ENCODE peak calls at places on chromosomes 4 and X, in nine cellular contexts. One of them, this sample, is unnamed.

GRCh38 chr4:83308672-83309071 is 24.1 kb upstream of the COQ2 start:
- DNase-seq in HT1080: no peak
- DNase-seq in GM20000: no peak
- DNase-seq in pulmonary artery endothelial cell: no peak
- DNase-seq in HCT116: no peak
- DNase-seq in NCI-H1105: no peak
- DNase-seq in activated CD4-positive, alpha-beta T cell treated with anti-CD3 and anti-CD28 coated beads, Interleukin-2, amount 10 ng/mL, durations not matched to agents 7 days and 5 days: no peak
- DNase-seq in erythroblast: no peak
- DNase-seq in NCI-H1092 treated with DMSO at 0.1 percent for 48 hours: no peak
- DNase-seq in this sample: no peak

GRCh38 chr4:157012781-157013180 is 41.2 kb upstream of the PDGFC start:
- DNase-seq in erythroblast: no peak
- DNase-seq in pulmonary artery endothelial cell: no peak
- DNase-seq in HCT116: no peak
- DNase-seq in NCI-H1105: no peak
- DNase-seq in HT1080: no peak
- DNase-seq in NCI-H1092 treated with DMSO at 0.1 percent for 48 hours: no peak
- DNase-seq in activated CD4-positive, alpha-beta T cell treated with anti-CD3 and anti-CD28 coated beads, Interleukin-2, amount 10 ng/mL, durations not matched to agents 7 days and 5 days: no peak
- DNase-seq in GM20000: no peak
- DNase-seq in this sample: no peak

GRCh38 chr4:16124232-16124631 is 40.4 kb upstream of the PROM1 start:
- DNase-seq in pulmonary artery endothelial cell: no peak
- DNase-seq in NCI-H1092 treated with DMSO at 0.1 percent for 48 hours: peak
- DNase-seq in HT1080: no peak
- DNase-seq in activated CD4-positive, alpha-beta T cell treated with anti-CD3 and anti-CD28 coated beads, Interleukin-2, amount 10 ng/mL, durations not matched to agents 7 days and 5 days: no peak
- DNase-seq in NCI-H1105: peak
- DNase-seq in HCT116: no peak
- DNase-seq in GM20000: no peak
- DNase-seq in erythroblast: no peak
- DNase-seq in this sample: peak

GRCh38 chr4:26717332-26717731 is 133.4 kb downstream of the TBC1D19 start:
- DNase-seq in pulmonary artery endothelial cell: no peak
- DNase-seq in activated CD4-positive, alpha-beta T cell treated with anti-CD3 and anti-CD28 coated beads, Interleukin-2, amount 10 ng/mL, durations not matched to agents 7 days and 5 days: no peak
- DNase-seq in erythroblast: no peak
- DNase-seq in GM20000: no peak
- DNase-seq in NCI-H1092 treated with DMSO at 0.1 percent for 48 hours: no peak
- DNase-seq in NCI-H1105: no peak
- DNase-seq in HT1080: peak
- DNase-seq in HCT116: peak
- DNase-seq in this sample: peak

GRCh38 chrX:125436855-125437254 is 117.2 kb downstream of the TEX13C start:
- DNase-seq in HT1080: peak
- DNase-seq in NCI-H1092 treated with DMSO at 0.1 percent for 48 hours: no peak
- DNase-seq in erythroblast: peak
- DNase-seq in HCT116: no peak
- DNase-seq in NCI-H1105: peak
- DNase-seq in activated CD4-positive, alpha-beta T cell treated with anti-CD3 and anti-CD28 coated beads, Interleukin-2, amount 10 ng/mL, durations not matched to agents 7 days and 5 days: no peak
- DNase-seq in pulmonary artery endothelial cell: no peak
- DNase-seq in GM20000: no peak
- DNase-seq in this sample: no peak

GRCh38 chrX:16828126-16828908 is 41.8 kb downstream of the RBBP7 start:
- DNase-seq in erythroblast: no peak
- DNase-seq in NCI-H1092 treated with DMSO at 0.1 percent for 48 hours: no peak
- DNase-seq in pulmonary artery endothelial cell: peak
- DNase-seq in activated CD4-positive, alpha-beta T cell treated with anti-CD3 and anti-CD28 coated beads, Interleukin-2, amount 10 ng/mL, durations not matched to agents 7 days and 5 days: no peak
- DNase-seq in GM20000: no peak
- DNase-seq in HT1080: peak
- DNase-seq in NCI-H1105: no peak
- DNase-seq in HCT116: no peak
- DNase-seq in this sample: peak

GRCh38 chr4:118790544-118790943 is 45.4 kb downstream of the SEC24D start:
- DNase-seq in NCI-H1092 treated with DMSO at 0.1 percent for 48 hours: no peak
- DNase-seq in NCI-H1105: no peak
- DNase-seq in GM20000: no peak
- DNase-seq in pulmonary artery endothelial cell: no peak
- DNase-seq in HT1080: no peak
- DNase-seq in activated CD4-positive, alpha-beta T cell treated with anti-CD3 and anti-CD28 coated beads, Interleukin-2, amount 10 ng/mL, durations not matched to agents 7 days and 5 days: no peak
- DNase-seq in erythroblast: no peak
- DNase-seq in HCT116: no peak
- DNase-seq in this sample: no peak

GRCh38 chr4:5712517-5712916 is 1.5 kb downstream of the EVC start:
- DNase-seq in HT1080: peak
- DNase-seq in NCI-H1105: no peak
- DNase-seq in erythroblast: no peak
- DNase-seq in GM20000: peak
- DNase-seq in HCT116: no peak
- DNase-seq in NCI-H1092 treated with DMSO at 0.1 percent for 48 hours: no peak
- DNase-seq in activated CD4-positive, alpha-beta T cell treated with anti-CD3 and anti-CD28 coated beads, Interleukin-2, amount 10 ng/mL, durations not matched to agents 7 days and 5 days: no peak
- DNase-seq in pulmonary artery endothelial cell: no peak
- DNase-seq in this sample: peak

GRCh38 chrX:10986616-10987015 is 124.5 kb upstream of the HCCS start:
- DNase-seq in HT1080: no peak
- DNase-seq in pulmonary artery endothelial cell: no peak
- DNase-seq in HCT116: no peak
- DNase-seq in activated CD4-positive, alpha-beta T cell treated with anti-CD3 and anti-CD28 coated beads, Interleukin-2, amount 10 ng/mL, durations not matched to agents 7 days and 5 days: no peak
- DNase-seq in GM20000: no peak
- DNase-seq in NCI-H1092 treated with DMSO at 0.1 percent for 48 hours: no peak
- DNase-seq in NCI-H1105: no peak
- DNase-seq in erythroblast: no peak
- DNase-seq in this sample: no peak

GRCh38 chr4:3771167-3771809 is 5.1 kb downstream of the ADRA2C start:
- DNase-seq in erythroblast: no peak
- DNase-seq in NCI-H1105: no peak
- DNase-seq in pulmonary artery endothelial cell: no peak
- DNase-seq in HCT116: no peak
- DNase-seq in HT1080: no peak
- DNase-seq in NCI-H1092 treated with DMSO at 0.1 percent for 48 hours: peak
- DNase-seq in GM20000: no peak
- DNase-seq in activated CD4-positive, alpha-beta T cell treated with anti-CD3 and anti-CD28 coated beads, Interleukin-2, amount 10 ng/mL, durations not matched to agents 7 days and 5 days: no peak
- DNase-seq in this sample: no peak

GRCh38 chrX:6810796-6811195 is 275.9 kb upstream of the VCX3A start:
- DNase-seq in activated CD4-positive, alpha-beta T cell treated with anti-CD3 and anti-CD28 coated beads, Interleukin-2, amount 10 ng/mL, durations not matched to agents 7 days and 5 days: no peak
- DNase-seq in pulmonary artery endothelial cell: no peak
- DNase-seq in GM20000: no peak
- DNase-seq in HCT116: no peak
- DNase-seq in NCI-H1105: no peak
- DNase-seq in NCI-H1092 treated with DMSO at 0.1 percent for 48 hours: no peak
- DNase-seq in HT1080: peak
- DNase-seq in erythroblast: no peak
- DNase-seq in this sample: no peak

GRCh38 chr4:151099976-151100417 is 569 bp downstream of the RPS3A start:
- DNase-seq in GM20000: no peak
- DNase-seq in erythroblast: peak
- DNase-seq in HT1080: no peak
- DNase-seq in activated CD4-positive, alpha-beta T cell treated with anti-CD3 and anti-CD28 coated beads, Interleukin-2, amount 10 ng/mL, durations not matched to agents 7 days and 5 days: no peak
- DNase-seq in HCT116: no peak
- DNase-seq in pulmonary artery endothelial cell: no peak
- DNase-seq in NCI-H1105: no peak
- DNase-seq in NCI-H1092 treated with DMSO at 0.1 percent for 48 hours: peak
- DNase-seq in this sample: peak

GRCh38 chrX:107542500-107542899 is 85.8 kb upstream of the PRPS1 start:
- DNase-seq in activated CD4-positive, alpha-beta T cell treated with anti-CD3 and anti-CD28 coated beads, Interleukin-2, amount 10 ng/mL, durations not matched to agents 7 days and 5 days: no peak
- DNase-seq in HCT116: peak
- DNase-seq in erythroblast: no peak
- DNase-seq in HT1080: peak
- DNase-seq in NCI-H1092 treated with DMSO at 0.1 percent for 48 hours: peak
- DNase-seq in NCI-H1105: peak
- DNase-seq in pulmonary artery endothelial cell: no peak
- DNase-seq in GM20000: no peak
- DNase-seq in this sample: peak

GRCh38 chr4:111641813-111642579 is 503.3 kb upstream of the FAM241A start:
- DNase-seq in NCI-H1105: peak
- DNase-seq in pulmonary artery endothelial cell: peak
- DNase-seq in activated CD4-positive, alpha-beta T cell treated with anti-CD3 and anti-CD28 coated beads, Interleukin-2, amount 10 ng/mL, durations not matched to agents 7 days and 5 days: peak
- DNase-seq in NCI-H1092 treated with DMSO at 0.1 percent for 48 hours: peak
- DNase-seq in erythroblast: peak
- DNase-seq in GM20000: peak
- DNase-seq in HT1080: peak
- DNase-seq in HCT116: peak
- DNase-seq in this sample: peak

GRCh38 chr4:1039493-1040343 is 28.3 kb downstream of the FGFRL1 start:
- DNase-seq in HCT116: no peak
- DNase-seq in pulmonary artery endothelial cell: no peak
- DNase-seq in NCI-H1092 treated with DMSO at 0.1 percent for 48 hours: no peak
- DNase-seq in erythroblast: no peak
- DNase-seq in HT1080: no peak
- DNase-seq in NCI-H1105: no peak
- DNase-seq in activated CD4-positive, alpha-beta T cell treated with anti-CD3 and anti-CD28 coated beads, Interleukin-2, amount 10 ng/mL, durations not matched to agents 7 days and 5 days: no peak
- DNase-seq in GM20000: no peak
- DNase-seq in this sample: peak

GRCh38 chrX:133542476-133542875 is 127.2 kb upstream of the GPC4 start:
- DNase-seq in HT1080: no peak
- DNase-seq in GM20000: no peak
- DNase-seq in pulmonary artery endothelial cell: no peak
- DNase-seq in erythroblast: no peak
- DNase-seq in NCI-H1105: no peak
- DNase-seq in activated CD4-positive, alpha-beta T cell treated with anti-CD3 and anti-CD28 coated beads, Interleukin-2, amount 10 ng/mL, durations not matched to agents 7 days and 5 days: no peak
- DNase-seq in NCI-H1092 treated with DMSO at 0.1 percent for 48 hours: no peak
- DNase-seq in HCT116: no peak
- DNase-seq in this sample: peak

GRCh38 chr4:113675731-113676707 is 85.5 kb downstream of the CAMK2D start:
- DNase-seq in pulmonary artery endothelial cell: no peak
- DNase-seq in HT1080: no peak
- DNase-seq in NCI-H1092 treated with DMSO at 0.1 percent for 48 hours: peak
- DNase-seq in HCT116: no peak
- DNase-seq in GM20000: no peak
- DNase-seq in activated CD4-positive, alpha-beta T cell treated with anti-CD3 and anti-CD28 coated beads, Interleukin-2, amount 10 ng/mL, durations not matched to agents 7 days and 5 days: no peak
- DNase-seq in erythroblast: no peak
- DNase-seq in NCI-H1105: peak
- DNase-seq in this sample: peak

GRCh38 chr4:153589703-153590595 is 94.1 kb upstream of the TLR2 start:
- DNase-seq in pulmonary artery endothelial cell: no peak
- DNase-seq in HT1080: no peak
- DNase-seq in HCT116: no peak
- DNase-seq in activated CD4-positive, alpha-beta T cell treated with anti-CD3 and anti-CD28 coated beads, Interleukin-2, amount 10 ng/mL, durations not matched to agents 7 days and 5 days: no peak
- DNase-seq in GM20000: no peak
- DNase-seq in NCI-H1092 treated with DMSO at 0.1 percent for 48 hours: no peak
- DNase-seq in erythroblast: no peak
- DNase-seq in NCI-H1105: no peak
- DNase-seq in this sample: no peak

GRCh38 chr4:186192068-186192751 is 843 bp downstream of the CYP4V2 start:
- DNase-seq in HCT116: no peak
- DNase-seq in pulmonary artery endothelial cell: no peak
- DNase-seq in NCI-H1092 treated with DMSO at 0.1 percent for 48 hours: peak
- DNase-seq in GM20000: peak
- DNase-seq in NCI-H1105: no peak
- DNase-seq in HT1080: peak
- DNase-seq in activated CD4-positive, alpha-beta T cell treated with anti-CD3 and anti-CD28 coated beads, Interleukin-2, amount 10 ng/mL, durations not matched to agents 7 days and 5 days: peak
- DNase-seq in erythroblast: peak
- DNase-seq in this sample: peak

GRCh38 chr4:145840162-145840768 is 98.4 kb downstream of the ZNF827 start:
- DNase-seq in HT1080: peak
- DNase-seq in NCI-H1092 treated with DMSO at 0.1 percent for 48 hours: peak
- DNase-seq in activated CD4-positive, alpha-beta T cell treated with anti-CD3 and anti-CD28 coated beads, Interleukin-2, amount 10 ng/mL, durations not matched to agents 7 days and 5 days: peak
- DNase-seq in erythroblast: peak
- DNase-seq in HCT116: peak
- DNase-seq in GM20000: peak
- DNase-seq in pulmonary artery endothelial cell: peak
- DNase-seq in NCI-H1105: peak
- DNase-seq in this sample: peak

GRCh38 chr4:139214039-139214534 is 37.1 kb upstream of the ELF2 start:
- DNase-seq in activated CD4-positive, alpha-beta T cell treated with anti-CD3 and anti-CD28 coated beads, Interleukin-2, amount 10 ng/mL, durations not matched to agents 7 days and 5 days: no peak
- DNase-seq in NCI-H1092 treated with DMSO at 0.1 percent for 48 hours: no peak
- DNase-seq in GM20000: peak
- DNase-seq in erythroblast: peak
- DNase-seq in HT1080: no peak
- DNase-seq in pulmonary artery endothelial cell: no peak
- DNase-seq in NCI-H1105: no peak
- DNase-seq in HCT116: no peak
- DNase-seq in this sample: peak

GRCh38 chr4:24248674-24249644 is 335.4 kb downstream of the DHX15 start:
- DNase-seq in activated CD4-positive, alpha-beta T cell treated with anti-CD3 and anti-CD28 coated beads, Interleukin-2, amount 10 ng/mL, durations not matched to agents 7 days and 5 days: no peak
- DNase-seq in pulmonary artery endothelial cell: no peak
- DNase-seq in HCT116: no peak
- DNase-seq in NCI-H1105: no peak
- DNase-seq in HT1080: no peak
- DNase-seq in erythroblast: no peak
- DNase-seq in GM20000: no peak
- DNase-seq in NCI-H1092 treated with DMSO at 0.1 percent for 48 hours: peak
- DNase-seq in this sample: no peak

GRCh38 chr4:66564901-66565648 is 894.8 kb upstream of the EPHA5 start:
- DNase-seq in HCT116: no peak
- DNase-seq in erythroblast: no peak
- DNase-seq in NCI-H1092 treated with DMSO at 0.1 percent for 48 hours: no peak
- DNase-seq in HT1080: peak
- DNase-seq in NCI-H1105: no peak
- DNase-seq in pulmonary artery endothelial cell: no peak
- DNase-seq in activated CD4-positive, alpha-beta T cell treated with anti-CD3 and anti-CD28 coated beads, Interleukin-2, amount 10 ng/mL, durations not matched to agents 7 days and 5 days: no peak
- DNase-seq in GM20000: no peak
- DNase-seq in this sample: peak

GRCh38 chr4:126192506-126192905 is 877.8 kb downstream of the FAT4 start:
- DNase-seq in HT1080: no peak
- DNase-seq in erythroblast: no peak
- DNase-seq in HCT116: no peak
- DNase-seq in activated CD4-positive, alpha-beta T cell treated with anti-CD3 and anti-CD28 coated beads, Interleukin-2, amount 10 ng/mL, durations not matched to agents 7 days and 5 days: no peak
- DNase-seq in NCI-H1105: no peak
- DNase-seq in pulmonary artery endothelial cell: no peak
- DNase-seq in GM20000: no peak
- DNase-seq in NCI-H1092 treated with DMSO at 0.1 percent for 48 hours: no peak
- DNase-seq in this sample: no peak

GRCh38 chr4:177375971-177376370 is 66.3 kb downstream of the AGA start:
- DNase-seq in GM20000: no peak
- DNase-seq in pulmonary artery endothelial cell: no peak
- DNase-seq in NCI-H1092 treated with DMSO at 0.1 percent for 48 hours: no peak
- DNase-seq in activated CD4-positive, alpha-beta T cell treated with anti-CD3 and anti-CD28 coated beads, Interleukin-2, amount 10 ng/mL, durations not matched to agents 7 days and 5 days: no peak
- DNase-seq in erythroblast: no peak
- DNase-seq in HT1080: no peak
- DNase-seq in NCI-H1105: no peak
- DNase-seq in HCT116: no peak
- DNase-seq in this sample: peak

GRCh38 chr4:1975880-1976279 is 32.9 kb downstream of the NELFA start:
- DNase-seq in HCT116: no peak
- DNase-seq in pulmonary artery endothelial cell: no peak
- DNase-seq in activated CD4-positive, alpha-beta T cell treated with anti-CD3 and anti-CD28 coated beads, Interleukin-2, amount 10 ng/mL, durations not matched to agents 7 days and 5 days: no peak
- DNase-seq in GM20000: no peak
- DNase-seq in NCI-H1105: no peak
- DNase-seq in NCI-H1092 treated with DMSO at 0.1 percent for 48 hours: no peak
- DNase-seq in erythroblast: no peak
- DNase-seq in HT1080: no peak
- DNase-seq in this sample: no peak

GRCh38 chr4:88335092-88335665 is 43.5 kb upstream of the HERC6 start:
- DNase-seq in pulmonary artery endothelial cell: no peak
- DNase-seq in NCI-H1092 treated with DMSO at 0.1 percent for 48 hours: no peak
- DNase-seq in GM20000: no peak
- DNase-seq in erythroblast: no peak
- DNase-seq in HT1080: no peak
- DNase-seq in HCT116: no peak
- DNase-seq in NCI-H1105: no peak
- DNase-seq in activated CD4-positive, alpha-beta T cell treated with anti-CD3 and anti-CD28 coated beads, Interleukin-2, amount 10 ng/mL, durations not matched to agents 7 days and 5 days: no peak
- DNase-seq in this sample: peak

GRCh38 chr4:772118-772517 is 53.8 kb downstream of the CPLX1 start:
- DNase-seq in GM20000: no peak
- DNase-seq in erythroblast: no peak
- DNase-seq in NCI-H1105: no peak
- DNase-seq in pulmonary artery endothelial cell: no peak
- DNase-seq in activated CD4-positive, alpha-beta T cell treated with anti-CD3 and anti-CD28 coated beads, Interleukin-2, amount 10 ng/mL, durations not matched to agents 7 days and 5 days: no peak
- DNase-seq in HT1080: no peak
- DNase-seq in NCI-H1092 treated with DMSO at 0.1 percent for 48 hours: no peak
- DNase-seq in HCT116: no peak
- DNase-seq in this sample: no peak

GRCh38 chrX:1086444-1087409 is 125.7 kb downstream of the CRLF2 start:
- DNase-seq in HCT116: peak
- DNase-seq in erythroblast: no peak
- DNase-seq in activated CD4-positive, alpha-beta T cell treated with anti-CD3 and anti-CD28 coated beads, Interleukin-2, amount 10 ng/mL, durations not matched to agents 7 days and 5 days: no peak
- DNase-seq in GM20000: no peak
- DNase-seq in pulmonary artery endothelial cell: no peak
- DNase-seq in NCI-H1092 treated with DMSO at 0.1 percent for 48 hours: no peak
- DNase-seq in HT1080: peak
- DNase-seq in NCI-H1105: no peak
- DNase-seq in this sample: no peak

GRCh38 chrX:69312141-69312670 is 147.0 kb upstream of the PJA1 start:
- DNase-seq in GM20000: no peak
- DNase-seq in erythroblast: no peak
- DNase-seq in NCI-H1092 treated with DMSO at 0.1 percent for 48 hours: no peak
- DNase-seq in HCT116: no peak
- DNase-seq in NCI-H1105: no peak
- DNase-seq in activated CD4-positive, alpha-beta T cell treated with anti-CD3 and anti-CD28 coated beads, Interleukin-2, amount 10 ng/mL, durations not matched to agents 7 days and 5 days: no peak
- DNase-seq in pulmonary artery endothelial cell: no peak
- DNase-seq in HT1080: no peak
- DNase-seq in this sample: no peak

GRCh38 chr4:38804654-38805295 is at the start of gene TLR1:
- DNase-seq in activated CD4-positive, alpha-beta T cell treated with anti-CD3 and anti-CD28 coated beads, Interleukin-2, amount 10 ng/mL, durations not matched to agents 7 days and 5 days: peak
- DNase-seq in NCI-H1105: no peak
- DNase-seq in erythroblast: peak
- DNase-seq in GM20000: no peak
- DNase-seq in NCI-H1092 treated with DMSO at 0.1 percent for 48 hours: no peak
- DNase-seq in HCT116: peak
- DNase-seq in HT1080: peak
- DNase-seq in pulmonary artery endothelial cell: peak
- DNase-seq in this sample: peak